ENCODE peak calls at places on chromosomes 13 and 19, in five cellular contexts. One of them, this sample, is unnamed.

GRCh38 chr13:37870895-37871550 is 1.5 kb upstream of the TRPC4 start:
- DNase-seq in choroid plexus epithelial cell: peak; percentile 88
- DNase-seq in cardiac muscle cell: peak; percentile 76
- DNase-seq in activated naive CD4-positive, alpha-beta T cell treated with Interleukin-2 at 50 U/mL for 16 hours: no peak
- DNase-seq in AG04450: no peak
- DNase-seq in this sample: no peak

GRCh38 chr13:44431150-44431549 is 57.5 kb downstream of the SERP2 start:
- DNase-seq in choroid plexus epithelial cell: no peak
- DNase-seq in cardiac muscle cell: no peak
- DNase-seq in activated naive CD4-positive, alpha-beta T cell treated with Interleukin-2 at 50 U/mL for 16 hours: no peak
- DNase-seq in AG04450: no peak
- DNase-seq in this sample: no peak

GRCh38 chr19:48715681-48716171 is 3.8 kb downstream of the MAMSTR start:
- DNase-seq in choroid plexus epithelial cell: no peak
- DNase-seq in cardiac muscle cell: no peak
- DNase-seq in activated naive CD4-positive, alpha-beta T cell treated with Interleukin-2 at 50 U/mL for 16 hours: no peak
- DNase-seq in AG04450: no peak
- DNase-seq in this sample: no peak

GRCh38 chr19:31783592-31783991 is 434.4 kb upstream of the TSHZ3 start:
- DNase-seq in choroid plexus epithelial cell: no peak
- DNase-seq in cardiac muscle cell: no peak
- DNase-seq in activated naive CD4-positive, alpha-beta T cell treated with Interleukin-2 at 50 U/mL for 16 hours: no peak
- DNase-seq in AG04450: no peak
- DNase-seq in this sample: no peak

GRCh38 chr19:9535934-9536333 is 2.5 kb downstream of the ZNF426 start:
- DNase-seq in choroid plexus epithelial cell: no peak
- DNase-seq in cardiac muscle cell: no peak
- DNase-seq in activated naive CD4-positive, alpha-beta T cell treated with Interleukin-2 at 50 U/mL for 16 hours: no peak
- DNase-seq in AG04450: no peak
- DNase-seq in this sample: no peak

GRCh38 chr19:10430505-10431253 is 10.3 kb downstream of the PDE4A start:
- DNase-seq in choroid plexus epithelial cell: peak; percentile 36
- DNase-seq in cardiac muscle cell: peak; percentile 70
- DNase-seq in activated naive CD4-positive, alpha-beta T cell treated with Interleukin-2 at 50 U/mL for 16 hours: no peak
- DNase-seq in AG04450: no peak
- DNase-seq in this sample: peak; percentile 30

GRCh38 chr13:41854758-41855157 is 106.2 kb downstream of the VWA8 start:
- DNase-seq in choroid plexus epithelial cell: peak; percentile 30
- DNase-seq in cardiac muscle cell: peak; percentile 12
- DNase-seq in activated naive CD4-positive, alpha-beta T cell treated with Interleukin-2 at 50 U/mL for 16 hours: no peak
- DNase-seq in AG04450: no peak
- DNase-seq in this sample: no peak

GRCh38 chr19:32404213-32404938 is 1.2 kb upstream of the DPY19L3 start:
- DNase-seq in choroid plexus epithelial cell: peak; percentile 26
- DNase-seq in cardiac muscle cell: peak; percentile 42
- DNase-seq in activated naive CD4-positive, alpha-beta T cell treated with Interleukin-2 at 50 U/mL for 16 hours: no peak
- DNase-seq in AG04450: no peak
- DNase-seq in this sample: no peak

GRCh38 chr13:109604894-109605293 is 181.5 kb downstream of the IRS2 start:
- DNase-seq in choroid plexus epithelial cell: no peak
- DNase-seq in cardiac muscle cell: no peak
- DNase-seq in activated naive CD4-positive, alpha-beta T cell treated with Interleukin-2 at 50 U/mL for 16 hours: no peak
- DNase-seq in AG04450: no peak
- DNase-seq in this sample: no peak

This sample was measured in stimulated activated naive CD8-positive, alpha-beta T cell treated with anti-CD3 and anti-CD28 coated beads, Interleukin-15, Interleukin-2, amounts not matched to agents 100 U/mL and 50 U/mL, for 24 hours.